ENCODE peak calls at places on chromosomes 6 and 20, in ten cellular contexts. B, S, W, J, Q, O, F, K, M and H are unnamed samples.

GRCh38 chr20:8457978-8458377 is 325.9 kb downstream of the PLCB1 start:
- DNase-seq in B (no peak), S (no peak), W (no peak), J (no peak), Q (no peak), O (no peak), F (no peak), K (no peak), M (no peak), H (no peak)

GRCh38 chr6:118993803-118994231 is 58.9 kb upstream of the MCM9 start:
- DNase-seq in B (no peak), S (no peak), W (no peak), J (no peak), Q (no peak), O (no peak), F (no peak), K (no peak), M (no peak), H (no peak)

GRCh38 chr20:24983896-24984295 is 8.7 kb downstream of the APMAP start:
- DNase-seq in B (no peak), S (no peak), W (no peak), J (no peak), Q (no peak), O (no peak), F (no peak), K (no peak), M (no peak), H (no peak)

GRCh38 chr6:132304891-132305305 is 96.4 kb downstream of the MOXD1 start:
- DNase-seq in B (peak; percentile 35), S (no peak), W (no peak), J (no peak), Q (peak; percentile 60), O (no peak), F (no peak), K (no peak), M (no peak), H (peak; percentile 6)

GRCh38 chr6:107419747-107420146 is 39.6 kb downstream of the PDSS2 start:
- DNase-seq in B (no peak), S (no peak), W (no peak), J (no peak), Q (no peak), O (no peak), F (no peak), K (peak; percentile 21), M (no peak), H (no peak)

GRCh38 chr6:53625315-53625714 is 40.2 kb downstream of the KLHL31 start:
- DNase-seq in B (no peak), S (no peak), W (no peak), J (no peak), Q (no peak), O (no peak), F (no peak), K (no peak), M (no peak), H (no peak)

GRCh38 chr6:33166811-33167210 is 25.5 kb downstream of the COL11A2 start:
- DNase-seq in B (peak; percentile 49), S (no peak), W (no peak), J (no peak), Q (no peak), O (no peak), F (no peak), K (no peak), M (no peak), H (no peak)

GRCh38 chr20:49508435-49509199 is 26.1 kb upstream of the KCNB1 start:
- DNase-seq in B (no peak), S (peak; percentile 53), W (peak; percentile 80), J (peak; percentile 77), Q (peak; percentile 55), O (peak; percentile 33), F (no peak), K (peak; percentile 62), M (no peak), H (peak; percentile 61)

GRCh38 chr6:54308677-54309315 is 555 bp downstream of the TINAG start:
- DNase-seq in B (no peak), S (no peak), W (no peak), J (no peak), Q (no peak), O (no peak), F (no peak), K (no peak), M (no peak), H (no peak)

GRCh38 chr20:26208296-26209091 is 511.8 kb upstream of the ZNF337 start:
- DNase-seq in B (peak; percentile 84), S (no peak), W (no peak), J (peak; percentile 77), Q (no peak), O (no peak), F (peak; percentile 22), K (peak; percentile 12), M (no peak), H (no peak)

GRCh38 chr6:41093729-41094128 is 21.0 kb downstream of the NFYA start:
- DNase-seq in B (no peak), S (peak; percentile 12), W (no peak), J (no peak), Q (no peak), O (no peak), F (no peak), K (no peak), M (no peak), H (no peak)

GRCh38 chr20:62774762-62775161 is 21.5 kb upstream of the MRGBP start:
- DNase-seq in B (no peak), S (no peak), W (no peak), J (no peak), Q (no peak), O (no peak), F (no peak), K (no peak), M (no peak), H (no peak)

GRCh38 chr6:55282145-55282544 is 45.1 kb upstream of the GFRAL start:
- DNase-seq in B (no peak), S (no peak), W (no peak), J (peak; percentile 10), Q (no peak), O (no peak), F (no peak), K (peak; percentile 41), M (no peak), H (no peak)

DNA sequence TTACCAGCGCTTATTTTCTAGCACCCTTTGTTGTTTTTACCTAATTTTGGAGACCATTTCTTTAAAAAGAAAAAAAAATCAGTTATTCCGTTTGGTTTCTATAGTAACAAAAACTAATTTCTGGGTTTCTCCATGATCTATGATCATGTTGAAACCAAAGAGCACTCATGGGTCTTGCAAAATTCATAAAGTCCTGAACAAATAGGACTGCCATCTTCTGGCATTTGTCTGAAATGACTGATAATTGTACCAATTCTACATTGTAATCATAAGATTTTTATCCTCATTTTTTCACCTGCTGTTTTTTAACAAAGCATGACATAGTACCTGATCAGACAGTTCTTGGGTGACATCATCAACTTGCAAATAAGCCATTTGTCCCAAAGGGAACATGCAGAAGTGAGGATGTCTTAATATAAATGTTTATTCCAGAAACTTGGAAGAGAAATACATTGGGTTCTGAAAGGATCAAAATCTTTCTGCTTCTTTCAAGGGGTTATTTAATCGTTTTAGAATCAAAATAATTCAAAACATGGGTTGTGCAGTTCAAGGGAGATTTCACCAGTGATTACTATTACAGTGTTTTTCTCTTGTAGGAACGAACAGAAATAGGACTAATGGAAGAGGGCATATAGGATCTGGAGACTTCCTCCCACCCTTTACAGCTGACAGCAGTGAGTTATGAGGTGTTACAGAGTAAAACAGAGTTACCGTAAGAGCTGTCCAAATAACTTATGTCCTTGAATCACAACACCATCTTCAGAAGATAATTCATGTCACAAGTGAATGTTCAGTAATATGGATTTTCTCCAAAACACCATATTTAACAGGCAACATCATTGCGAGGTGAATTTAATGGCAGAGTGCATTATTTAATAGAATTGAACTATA is 87.1 kb upstream of the GJE1 start:
- DNase-seq in B (no peak), S (peak; percentile 68), W (peak; percentile 50), J (no peak), Q (peak; percentile 76), O (no peak), F (no peak), K (peak; percentile 67), M (no peak), H (peak; percentile 73)
- TF ChIP-seq CTCF in B (no peak), S (peak; percentile 50), W (peak; percentile 61), J (no peak), Q (peak; percentile 40), O (peak; percentile 50), F (no peak), K (peak; percentile 43), M (no peak), H (peak; percentile 42)

GRCh38 chr20:20184149-20184548 is 131.8 kb downstream of the CFAP61 start:
- DNase-seq in B (no peak), S (peak; percentile 1), W (no peak), J (peak; percentile 41), Q (no peak), O (no peak), F (no peak), K (no peak), M (no peak), H (peak; percentile 17)

GRCh38 chr20:20181322-20181721 is 129.0 kb downstream of the CFAP61 start:
- DNase-seq in B (no peak), S (no peak), W (no peak), J (no peak), Q (no peak), O (no peak), F (peak; percentile 17), K (no peak), M (no peak), H (no peak)

GRCh38 chr20:20188647-20189046 is 136.3 kb downstream of the CFAP61 start:
- DNase-seq in B (no peak), S (no peak), W (no peak), J (no peak), Q (no peak), O (no peak), F (no peak), K (no peak), M (no peak), H (no peak)

DNA sequence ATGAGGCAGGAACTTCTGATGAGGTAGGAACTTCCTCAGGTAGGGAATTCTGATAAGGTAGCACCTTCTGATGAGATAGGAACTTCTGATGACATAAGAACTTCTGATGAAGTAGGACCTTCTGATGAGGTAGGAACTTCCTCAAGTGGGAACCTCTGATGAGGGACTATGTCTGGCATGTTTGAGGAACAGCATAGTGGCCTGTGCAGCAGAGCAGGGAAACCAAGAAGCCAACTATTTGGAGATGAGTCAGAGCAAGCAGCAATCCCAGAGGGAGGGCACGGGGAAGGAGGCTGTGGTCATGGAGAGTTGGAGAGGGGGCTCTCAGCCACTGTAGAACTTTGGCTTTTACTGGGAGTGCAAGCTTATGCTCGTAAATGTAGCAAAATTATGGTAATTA is 132.4 kb downstream of the CFAP61 start:
- DNase-seq in B (no peak), S (no peak), W (no peak), J (no peak), Q (no peak), O (no peak), F (no peak), K (no peak), M (no peak), H (no peak)
- H3K4me3 ChIP-seq in B (no peak overlapping the region), S (no peak overlapping the region), W (no peak overlapping the region), J (no peak overlapping the region), Q (no peak overlapping the region), O (no peak overlapping the region), F (no peak overlapping the region), K (no peak overlapping the region), M (no peak overlapping the region), H (no peak overlapping the region)

GRCh38 chr6:88473622-88474021 is 307.5 kb upstream of the CNR1 start:
- DNase-seq in B (no peak), S (no peak), W (no peak), J (no peak), Q (no peak), O (no peak), F (no peak), K (no peak), M (no peak), H (no peak)
- TF ChIP-seq CTCF in B (no peak), S (no peak), W (no peak), J (no peak), Q (no peak), O (no peak), F (no peak), K (no peak), M (no peak), H (no peak)

GRCh38 chr6:1832844-1833787 is 223.4 kb downstream of the FOXC1 start:
- DNase-seq in B (no peak), S (no peak), W (peak; percentile 72), J (no peak), Q (peak; percentile 38), O (no peak), F (no peak), K (peak; percentile 64), M (peak; percentile 46), H (peak; percentile 46)
- H3K4me3 ChIP-seq in B (peak overlapping the region; percentile 12), S (no peak overlapping the region), W (no peak overlapping the region), J (no peak overlapping the region), Q (no peak overlapping the region), O (no peak overlapping the region), F (no peak overlapping the region), K (no peak overlapping the region), M (no peak overlapping the region), H (no peak overlapping the region)